ENCODE peak calls at places on chromosomes 7 and 10, in eight cellular contexts. A is activated naive CD8-positive, alpha-beta T cell treated with anti-CD3 and anti-CD28 coated beads, Interleukin-2, amount 50 U/mL, for 24 hours; Z is endothelial cell; T is neural crest cell; E is stimulated activated CD4-positive, alpha-beta T cell treated with anti-CD3 and anti-CD28 coated beads, Interleukin-1b, Interleukin-23, amount 100 ng/mL, for 24 hours; V is CD8-positive, alpha-beta memory T cell; R is left kidney; C is hypothalamus. G is an unnamed sample.

GRCh38 chr10:127041561-127041960 is 136.3 kb downstream of the DOCK1 start:
- DNase-seq in R (no peak), A (no peak), E (no peak), V (no peak), T (no peak), Z (no peak), C (no peak), G (no peak)

GRCh38 chr7:21304836-21305235 is 123.0 kb upstream of the SP4 start:
- DNase-seq in C (no peak), A (no peak), Z (no peak), V (no peak), R (no peak), E (no peak), T (no peak), G (no peak)

GRCh38 chr10:22002531-22003110 is 909 bp downstream of the DNAJC1 start:
- DNase-seq in Z (no peak), A (no peak), E (no peak), C (no peak), R (peak), V (peak), T (no peak), G (peak)

GRCh38 chr10:70368774-70369482 is 13.5 kb downstream of the LRRC20 start:
- DNase-seq in R (peak), T (no peak), C (no peak), V (no peak), E (no peak), Z (no peak), A (no peak), G (no peak)

GRCh38 chr10:117169480-117169879 is 27.8 kb upstream of the KCNK18 start:
- DNase-seq in V (no peak), C (no peak), A (no peak), Z (no peak), E (no peak), T (no peak), R (no peak), G (no peak)

GRCh38 chr10:34932235-34932634 is 117.1 kb upstream of the PARD3 start:
- DNase-seq in C (no peak), R (no peak), T (no peak), E (no peak), Z (no peak), A (no peak), V (no peak), G (no peak)

GRCh38 chr7:25847331-25848070 is 304.5 kb upstream of the NFE2L3 start:
- DNase-seq in V (no peak), R (peak), C (no peak), Z (no peak), E (no peak), A (no peak), T (no peak), G (no peak)

GRCh38 chr10:64699244-64699643 is 1178.0 kb downstream of the REEP3 start:
- DNase-seq in C (no peak), V (no peak), Z (no peak), E (no peak), A (no peak), T (no peak), R (no peak), G (no peak)

GRCh38 chr10:104255244-104255981 is 721 bp downstream of the GSTO1 start:
- DNase-seq in C (no peak), R (peak), Z (no peak), V (peak), E (no peak), T (no peak), A (no peak), G (no peak)

G was measured in T-helper 9 cell.